ENCODE peak calls at places on chromosomes 2 and 18, in five cellular contexts. One of them, this sample, is unnamed.

GRCh38 chr2:65092791-65093190 is 36.6 kb downstream of the CEP68 start:
- DNase-seq in HepG2: no peak
- DNase-seq in SK-N-SH: no peak
- DNase-seq in K562: no peak
- DNase-seq in GM12878: no peak
- DNase-seq in this sample: no peak

GRCh38 chr2:96163768-96164429 is 18.7 kb upstream of the DUSP2 start:
- DNase-seq in HepG2: no peak
- DNase-seq in SK-N-SH: no peak
- DNase-seq in K562: no peak
- DNase-seq in GM12878: peak; percentile 87
- DNase-seq in this sample: no peak

GRCh38 chr2:116510117-116510671 is 1304.3 kb upstream of the DDX18 start:
- DNase-seq in HepG2: peak; percentile 14
- DNase-seq in SK-N-SH: peak; percentile 10
- DNase-seq in K562: no peak
- DNase-seq in GM12878: no peak
- DNase-seq in this sample: no peak

GRCh38 chr2:233940376-233941276 is 23.5 kb downstream of the TRPM8 start:
- DNase-seq in HepG2: no peak
- DNase-seq in SK-N-SH: no peak
- DNase-seq in K562: no peak
- DNase-seq in GM12878: no peak
- DNase-seq in this sample: no peak

GRCh38 chr2:168114619-168115018 is 132.8 kb downstream of the STK39 start:
- DNase-seq in HepG2: no peak
- DNase-seq in SK-N-SH: no peak
- DNase-seq in K562: no peak
- DNase-seq in GM12878: no peak
- DNase-seq in this sample: no peak

GRCh38 chr2:20675701-20676352 is 8.9 kb downstream of the GDF7 start:
- DNase-seq in HepG2: peak; percentile 78
- DNase-seq in SK-N-SH: no peak
- DNase-seq in K562: no peak
- DNase-seq in GM12878: peak; percentile 15
- DNase-seq in this sample: no peak

GRCh38 chr2:235497096-235497495 is 3.3 kb downstream of the AGAP1 start:
- DNase-seq in HepG2: no peak
- DNase-seq in SK-N-SH: no peak
- DNase-seq in K562: no peak
- DNase-seq in GM12878: no peak
- DNase-seq in this sample: no peak

GRCh38 chr2:172179045-172179742 is 76.5 kb upstream of the DLX2 start:
- DNase-seq in HepG2: no peak
- DNase-seq in SK-N-SH: no peak
- DNase-seq in K562: no peak
- DNase-seq in GM12878: no peak
- DNase-seq in this sample: no peak

GRCh38 chr2:202377308-202377736 is 1.2 kb downstream of the BMPR2 start:
- DNase-seq in HepG2: peak; percentile 38
- DNase-seq in SK-N-SH: peak; percentile 65
- DNase-seq in K562: peak; percentile 17
- DNase-seq in GM12878: no peak
- DNase-seq in this sample: no peak

GRCh38 chr2:101063753-101064502 is 61.8 kb downstream of the RPL31 start:
- DNase-seq in HepG2: no peak
- DNase-seq in SK-N-SH: no peak
- DNase-seq in K562: no peak
- DNase-seq in GM12878: no peak
- DNase-seq in this sample: no peak

GRCh38 chr2:12704378-12704777 is 12.4 kb upstream of the TRIB2 start:
- DNase-seq in HepG2: no peak
- DNase-seq in SK-N-SH: no peak
- DNase-seq in K562: no peak
- DNase-seq in GM12878: no peak
- DNase-seq in this sample: no peak

GRCh38 chr18:39594206-39594605 is 2028.6 kb upstream of the CELF4 start:
- DNase-seq in HepG2: no peak
- DNase-seq in SK-N-SH: no peak
- DNase-seq in K562: no peak
- DNase-seq in GM12878: no peak
- DNase-seq in this sample: no peak

GRCh38 chr18:39586696-39587095 is 2021.1 kb upstream of the CELF4 start:
- DNase-seq in HepG2: no peak
- DNase-seq in SK-N-SH: no peak
- DNase-seq in K562: no peak
- DNase-seq in GM12878: no peak
- DNase-seq in this sample: no peak

GRCh38 chr18:39591647-39592046 is 2026.0 kb upstream of the CELF4 start:
- DNase-seq in HepG2: no peak
- DNase-seq in SK-N-SH: no peak
- DNase-seq in K562: no peak
- DNase-seq in GM12878: no peak
- DNase-seq in this sample: no peak

GRCh38 chr18:39589496-39589895 is 2023.9 kb upstream of the CELF4 start:
- DNase-seq in HepG2: no peak
- DNase-seq in SK-N-SH: no peak
- DNase-seq in K562: no peak
- DNase-seq in GM12878: no peak
- DNase-seq in this sample: no peak
- H3K4me3 ChIP-seq in HepG2: no peak overlapping the region
- H3K4me3 ChIP-seq in SK-N-SH: no peak overlapping the region
- H3K4me3 ChIP-seq in K562: no peak overlapping the region
- H3K4me3 ChIP-seq in GM12878: no peak overlapping the region
- H3K4me3 ChIP-seq in this sample: no peak overlapping the region

GRCh38 chr2:128307595-128307994 is 11.1 kb downstream of the HS6ST1 start:
- DNase-seq in HepG2: no peak
- DNase-seq in SK-N-SH: no peak
- DNase-seq in K562: no peak
- DNase-seq in GM12878: no peak
- DNase-seq in this sample: no peak
- TF ChIP-seq ZBTB33 in HepG2: no peak
- TF ChIP-seq ZBTB33 in SK-N-SH: no peak
- TF ChIP-seq ZBTB33 in K562: no peak
- TF ChIP-seq ZBTB33 in GM12878: no peak
- TF ChIP-seq ZBTB33 in this sample: no peak

DNA sequence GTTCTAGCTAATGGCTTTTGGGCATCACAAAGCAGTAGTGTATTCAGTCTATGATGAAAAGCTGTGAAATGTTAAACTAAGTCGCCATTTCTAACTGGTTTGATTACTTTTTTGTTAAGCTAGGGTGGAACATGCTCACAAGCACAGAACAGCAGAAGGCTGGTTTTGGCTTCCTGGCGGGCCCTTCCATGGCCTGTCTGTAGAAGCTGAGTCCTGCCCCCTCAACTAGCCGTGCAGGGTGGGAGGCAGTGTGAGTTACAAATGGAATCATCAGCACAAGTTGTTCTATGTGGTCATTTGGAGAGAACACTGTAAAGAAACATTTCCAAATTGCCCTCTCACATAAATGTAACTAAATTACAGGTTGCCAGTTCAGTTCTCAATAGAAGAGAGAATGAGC is 290.8 kb downstream of the ALPK2 start:
- DNase-seq in HepG2: no peak
- DNase-seq in SK-N-SH: no peak
- DNase-seq in K562: no peak
- DNase-seq in GM12878: no peak
- DNase-seq in this sample: no peak
- TF ChIP-seq SIN3A in HepG2: no peak
- TF ChIP-seq SIN3A in SK-N-SH: no peak
- TF ChIP-seq SIN3A in K562: no peak
- TF ChIP-seq SIN3A in GM12878: no peak
- TF ChIP-seq SIN3A in this sample: no peak

DNA sequence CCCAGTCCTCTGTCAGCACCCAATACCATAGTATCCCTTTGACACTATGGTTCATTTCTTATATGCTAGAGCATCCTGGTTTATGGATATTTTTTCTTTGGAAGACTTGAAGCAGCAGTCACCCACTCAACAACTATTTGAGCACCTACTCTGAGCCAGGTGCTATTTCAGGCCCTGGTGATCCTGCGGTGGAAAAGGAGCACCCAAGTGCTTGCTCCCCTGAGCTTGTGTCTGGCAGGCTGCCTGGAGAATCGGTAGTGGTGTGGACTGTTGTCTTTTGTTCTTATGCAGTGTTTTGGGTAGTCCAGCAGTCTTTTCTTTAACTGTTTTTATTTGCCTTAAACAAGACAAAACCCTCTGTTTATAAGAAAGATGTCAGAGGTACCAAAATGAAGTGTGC is 28.9 kb downstream of the NCK2 start:
- DNase-seq in HepG2: no peak
- DNase-seq in SK-N-SH: no peak
- DNase-seq in K562: no peak
- DNase-seq in GM12878: no peak
- DNase-seq in this sample: no peak
- H3K4me3 ChIP-seq in HepG2: no peak overlapping the region
- H3K4me3 ChIP-seq in SK-N-SH: no peak overlapping the region
- H3K4me3 ChIP-seq in K562: no peak overlapping the region
- H3K4me3 ChIP-seq in GM12878: no peak overlapping the region
- H3K4me3 ChIP-seq in this sample: no peak overlapping the region